ENCODE peak calls at places on chromosomes 6 and 20, in five cellular contexts. Y, P, D, U and B are unnamed samples.
A peak's percentile ranks its signal among the peaks of the same experiment; 100 is the strongest.

GRCh38 chr6:102204336-102204735 is 810.8 kb downstream of the GRIK2 start:
- DNase-seq in Y (no peak), P (no peak), D (no peak), U (no peak), B (no peak)

GRCh38 chr6:165843121-165843520 is 180.1 kb upstream of the PDE10A start:
- DNase-seq in Y (no peak), P (no peak), D (no peak), U (no peak), B (no peak)

GRCh38 chr6:8574311-8574710 is 139.0 kb upstream of the SLC35B3 start:
- DNase-seq in Y (no peak), P (no peak), D (no peak), U (no peak), B (no peak)

GRCh38 chr20:10445758-10446157 is 10.7 kb downstream of the SLX4IP start:
- DNase-seq in Y (no peak), P (no peak), D (no peak), U (no peak), B (no peak)

GRCh38 chr6:10412948-10413849 is 1.7 kb downstream of the TFAP2A start:
- DNase-seq in Y (no peak), P (no peak), D (no peak), U (no peak), B (peak; percentile 59)

GRCh38 chr20:1430004-1430451 is 36.6 kb downstream of the NSFL1C start:
- DNase-seq in Y (no peak), P (no peak), D (no peak), U (no peak), B (no peak)

GRCh38 chr6:151425561-151425960 is 26.4 kb downstream of the RMND1 start:
- DNase-seq in Y (no peak), P (no peak), D (no peak), U (no peak), B (peak; percentile 68)

GRCh38 chr20:57849126-57849867 is 139.5 kb upstream of the PMEPA1 start:
- DNase-seq in Y (no peak), P (no peak), D (no peak), U (no peak), B (no peak)

GRCh38 chr6:98295776-98296175 is 538.6 kb upstream of the POU3F2 start:
- DNase-seq in Y (no peak), P (no peak), D (no peak), U (no peak), B (no peak)

GRCh38 chr6:168597471-168597875 is 156.5 kb downstream of the SMOC2 start:
- DNase-seq in Y (no peak), P (no peak), D (no peak), U (no peak), B (no peak)

GRCh38 chr6:722608-723007 is 29.7 kb upstream of the EXOC2 start:
- DNase-seq in Y (no peak), P (no peak), D (peak; percentile 59), U (no peak), B (no peak)

GRCh38 chr6:108966855-108967755 is 118.9 kb downstream of the ARMC2 start:
- DNase-seq in Y (no peak), P (no peak), D (peak; percentile 99), U (no peak), B (no peak)

GRCh38 chr20:45779011-45779915 is 12.4 kb downstream of the WFDC3 start:
- DNase-seq in Y (no peak), P (peak; percentile 90), D (no peak), U (no peak), B (no peak)

GRCh38 chr6:167906899-167907298 is 80.2 kb downstream of the AFDN start:
- DNase-seq in Y (no peak), P (peak; percentile 77), D (no peak), U (no peak), B (no peak)

GRCh38 chr20:52768649-52769048 is 203.5 kb upstream of the TSHZ2 start:
- DNase-seq in Y (no peak), P (no peak), D (no peak), U (no peak), B (no peak)

GRCh38 chr6:151285121-151285520 is 45.4 kb downstream of the AKAP12 start:
- DNase-seq in Y (no peak), P (no peak), D (no peak), U (no peak), B (no peak)

GRCh38 chr20:43463133-43463863 is 5.6 kb downstream of the SRSF6 start:
- DNase-seq in Y (no peak), P (no peak), D (no peak), U (no peak), B (no peak)

GRCh38 chr20:8646716-8647115 is 422.2 kb upstream of the PLCB4 start:
- DNase-seq in Y (no peak), P (no peak), D (no peak), U (no peak), B (no peak)

GRCh38 chr6:45461486-45461885 is 83.8 kb upstream of the SUPT3H start:
- DNase-seq in Y (no peak), P (no peak), D (no peak), U (no peak), B (no peak)

GRCh38 chr6:52509281-52510212 is 67.3 kb downstream of the TRAM2 start:
- DNase-seq in Y (no peak), P (no peak), D (no peak), U (no peak), B (no peak)

GRCh38 chr6:166739655-166740318 is 112.7 kb upstream of the RPS6KA2 start:
- DNase-seq in Y (no peak), P (no peak), D (no peak), U (no peak), B (no peak)

GRCh38 chr20:59802471-59803221 is 130.8 kb downstream of the SYCP2 start:
- DNase-seq in Y (no peak), P (no peak), D (no peak), U (no peak), B (peak; percentile 14)

GRCh38 chr6:33123732-33124524 is 48.1 kb downstream of the HLA-DPB1 start:
- DNase-seq in Y (no peak), P (no peak), D (peak; percentile 84), U (no peak), B (peak; percentile 70)

GRCh38 chr6:133632906-133633305 is 256.0 kb upstream of the TCF21 start:
- DNase-seq in Y (no peak), P (no peak), D (no peak), U (no peak), B (no peak)

GRCh38 chr6:80457044-80457933 is 350.8 kb downstream of the BCKDHB start:
- DNase-seq in Y (no peak), P (peak; percentile 23), D (no peak), U (no peak), B (no peak)

GRCh38 chr20:38001173-38001875 is 31.9 kb downstream of the TTI1 start:
- DNase-seq in Y (no peak), P (no peak), D (no peak), U (no peak), B (no peak)

GRCh38 chr20:60851826-60852704 is 400.0 kb upstream of the CDH4 start:
- DNase-seq in Y (no peak), P (no peak), D (no peak), U (no peak), B (peak; percentile 75)

GRCh38 chr6:99607416-99608036 is 893 bp downstream of the PRDM13 start:
- DNase-seq in Y (no peak), P (no peak), D (no peak), U (no peak), B (no peak)

GRCh38 chr6:25395731-25396130 is 116.6 kb downstream of the CARMIL1 start:
- DNase-seq in Y (no peak), P (no peak), D (no peak), U (no peak), B (no peak)

GRCh38 chr6:35368038-35368887 is 25.9 kb downstream of the PPARD start:
- DNase-seq in Y (no peak), P (no peak), D (no peak), U (no peak), B (no peak)

GRCh38 chr6:10999994-11000393 is 44.1 kb downstream of the ELOVL2 start:
- DNase-seq in Y (no peak), P (no peak), D (no peak), U (no peak), B (no peak)